ENCODE peak calls at places on chromosomes 2 and 18, in eight cellular contexts. Z, G, V, M, P, Y, I and L are unnamed samples.

GRCh38 chr18:23158884-23159820 is 23.9 kb downstream of the CABLES1 start:
- DNase-seq in M (no peak), Y (no peak), P (no peak), G (no peak), V (no peak), Z (no peak), I (no peak), L (no peak)

GRCh38 chr18:24609249-24609648 is 148.8 kb downstream of the HRH4 start:
- DNase-seq in V (no peak), M (no peak), G (no peak), P (no peak), I (no peak), Y (no peak), Z (no peak), L (no peak)

GRCh38 chr2:235611337-235611736 is 117.5 kb downstream of the AGAP1 start:
- DNase-seq in I (no peak), Y (no peak), V (no peak), M (no peak), G (no peak), Z (no peak), P (no peak), L (no peak)

GRCh38 chr2:210502997-210503621 is 26.6 kb upstream of the LANCL1 start:
- DNase-seq in M (no peak), I (peak), Y (peak), P (peak), G (peak), Z (peak), V (no peak), L (peak)

GRCh38 chr18:23963443-23964185 is 50.9 kb upstream of the TTC39C start:
- DNase-seq in M (no peak), Y (no peak), V (no peak), Z (no peak), I (no peak), G (peak), P (no peak), L (no peak)

GRCh38 chr2:232438951-232439757 is 16.8 kb upstream of the ALPI start:
- DNase-seq in P (no peak), Y (no peak), V (peak), Z (no peak), M (peak), G (peak), I (no peak), L (no peak)

GRCh38 chr2:120620025-120620793 is 115.5 kb upstream of the GLI2 start:
- DNase-seq in G (no peak), M (no peak), V (no peak), Z (no peak), Y (peak), P (no peak), I (no peak), L (no peak)

GRCh38 chr2:88868861-88869260 is 177.4 kb downstream of the RPIA start:
- DNase-seq in P (no peak), Z (no peak), G (no peak), Y (no peak), I (no peak), M (no peak), V (no peak), L (no peak)

GRCh38 chr18:57574866-57575265 is 11.6 kb downstream of the FECH start:
- DNase-seq in Y (no peak), G (no peak), Z (no peak), I (no peak), V (no peak), M (no peak), P (no peak), L (no peak)

GRCh38 chr2:109256921-109257320 is 127.9 kb downstream of the SH3RF3 start:
- DNase-seq in I (no peak), Z (no peak), Y (no peak), P (no peak), M (no peak), G (no peak), V (no peak), L (no peak)

GRCh38 chr2:144403940-144404339 is 116.0 kb downstream of the ZEB2 start:
- DNase-seq in Y (no peak), P (no peak), I (no peak), M (no peak), G (no peak), V (peak), Z (no peak), L (no peak)

GRCh38 chr2:225865468-225865867 is 466.0 kb downstream of the NYAP2 start:
- DNase-seq in M (no peak), V (no peak), Z (no peak), P (no peak), Y (no peak), I (no peak), G (no peak), L (no peak)

GRCh38 chr18:52995875-52996274 is 655.9 kb downstream of the DCC start:
- DNase-seq in I (no peak), P (no peak), Z (no peak), M (no peak), V (no peak), Y (no peak), G (no peak), L (no peak)

GRCh38 chr18:52991246-52991645 is 651.2 kb downstream of the DCC start:
- DNase-seq in Z (no peak), I (no peak), M (no peak), V (no peak), Y (no peak), G (no peak), P (no peak), L (no peak)

DNA sequence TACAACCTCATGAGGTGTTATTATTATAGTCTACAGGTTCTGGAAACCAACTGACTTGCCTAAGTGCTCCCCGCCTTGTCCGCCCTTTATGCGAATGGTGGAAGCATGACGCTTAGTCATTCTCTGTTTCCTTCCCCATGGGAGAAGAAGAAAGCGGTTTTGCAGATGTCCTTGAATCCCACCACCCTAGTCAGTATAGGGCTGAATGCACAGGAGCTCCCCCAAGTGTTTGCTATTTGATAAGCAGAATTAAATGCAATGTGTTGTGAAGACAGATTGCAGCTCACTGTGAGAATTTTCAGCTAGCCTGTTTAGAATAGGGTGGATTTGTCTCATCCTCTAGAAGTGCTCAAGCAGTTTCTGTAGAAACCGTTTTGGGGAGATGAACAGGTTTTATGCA is 652.0 kb downstream of the DCC start:
- DNase-seq in Z (no peak), I (no peak), M (no peak), G (no peak), P (no peak), V (no peak), Y (no peak), L (no peak)
- TF ChIP-seq CTCF in Z (peak), I (no peak), M (peak), G (no peak), P (no peak), V (peak), Y (no peak), L (peak)

GRCh38 chr2:40488101-40488598 is 36.3 kb upstream of the SLC8A1 start:
- DNase-seq in I (no peak), P (no peak), Z (no peak), V (no peak), M (no peak), Y (peak), G (no peak), L (no peak)
- TF ChIP-seq CTCF in I (no peak), P (peak), Z (peak), V (peak), M (peak), Y (peak), G (peak), L (no peak)

DNA sequence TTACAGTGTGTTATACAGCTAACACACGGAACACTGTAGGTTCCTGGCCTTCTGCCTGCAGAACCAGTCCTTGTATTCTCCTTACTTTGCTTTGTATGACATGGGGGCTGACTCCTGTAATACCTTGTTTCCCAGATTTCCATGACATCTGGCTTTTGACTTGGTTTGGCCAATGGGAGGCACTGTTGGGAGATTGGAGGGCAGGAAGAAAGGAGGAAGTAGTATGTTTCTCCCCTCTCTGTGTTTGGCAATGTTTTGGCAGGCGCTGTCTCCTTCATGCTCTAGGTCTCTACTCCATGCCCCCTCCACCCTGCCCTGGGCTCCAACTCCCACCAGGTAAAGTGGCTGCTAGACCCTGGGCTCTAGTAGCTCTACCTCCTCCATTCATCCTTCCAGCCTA is 331.1 kb upstream of the SLC14A2 start:
- DNase-seq in Y (no peak), I (no peak), G (no peak), Z (no peak), V (no peak), M (no peak), P (no peak), L (no peak)
- TF ChIP-seq CTCF in Y (no peak), I (no peak), G (no peak), Z (no peak), V (no peak), M (no peak), P (no peak), L (no peak)

DNA sequence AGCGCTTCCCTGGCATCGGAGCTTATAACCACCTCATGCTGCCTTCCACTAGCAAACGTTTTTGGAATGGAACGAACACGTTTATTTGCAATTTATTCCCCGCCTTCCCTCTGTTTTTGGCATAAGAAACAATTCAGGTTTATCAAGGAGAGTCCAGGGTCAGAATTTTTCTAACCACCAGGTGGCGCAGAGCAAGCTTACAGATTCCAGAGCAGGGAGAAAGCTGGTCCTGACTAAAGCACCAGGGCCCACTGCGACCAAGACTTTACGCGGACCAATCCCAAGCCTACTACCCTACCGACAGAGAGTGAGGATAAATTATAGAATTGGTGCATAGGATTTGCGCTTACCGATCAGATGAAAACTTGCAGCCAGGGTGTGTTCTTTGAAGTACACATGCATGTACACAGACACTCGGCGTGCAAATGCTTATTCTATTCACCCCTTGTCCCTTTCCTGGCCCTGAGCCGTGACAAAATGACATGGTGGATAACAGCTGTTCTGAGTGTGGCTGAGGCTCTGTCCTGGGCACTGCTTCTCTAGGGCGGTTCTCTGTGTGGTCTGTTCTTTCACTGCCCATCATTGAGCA is 34.7 kb downstream of the NAPG start:
- DNase-seq in Y (peak), I (peak), Z (peak), G (peak), M (peak), V (no peak), P (peak), L (peak)
- TF ChIP-seq CTCF in Y (peak), I (peak), Z (peak), G (peak), M (peak), V (peak), P (peak), L (peak)

DNA sequence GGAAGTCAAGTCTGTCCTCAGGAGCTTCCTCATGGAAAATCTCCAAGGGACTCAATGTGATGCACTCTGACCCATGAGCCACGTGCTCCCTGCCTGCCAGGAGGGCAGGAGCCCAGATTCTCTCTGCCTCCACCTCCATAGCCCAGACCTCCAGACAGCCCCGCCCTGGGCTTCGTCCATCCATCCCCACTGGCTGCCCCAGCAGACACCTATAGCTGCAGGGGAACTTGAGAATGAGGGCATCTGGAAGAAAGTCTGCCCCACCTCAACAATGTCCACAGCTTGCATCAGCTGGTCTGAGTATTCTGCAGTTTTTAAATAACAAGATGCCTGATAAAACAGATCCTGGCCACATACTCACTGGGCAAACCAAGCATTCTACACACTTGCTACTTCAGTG is 418.8 kb upstream of the SMIM21 start:
- DNase-seq in Z (no peak), V (no peak), I (no peak), P (no peak), G (no peak), Y (no peak), M (no peak), L (no peak)
- TF ChIP-seq CTCF in Z (no peak), V (no peak), I (no peak), P (no peak), G (no peak), Y (no peak), M (no peak), L (no peak)

GRCh38 chr2:15588329-15588919 is 3.2 kb upstream of the DDX1 start:
- DNase-seq in Z (peak), P (peak), I (peak), G (peak), V (no peak), Y (peak), M (no peak), L (peak)

GRCh38 chr2:15594291-15595256 is 2.9 kb downstream of the DDX1 start:
- DNase-seq in Y (no peak), G (no peak), V (no peak), I (no peak), P (no peak), M (no peak), Z (no peak), L (no peak)

GRCh38 chr2:15593327-15593705 is 1.6 kb downstream of the DDX1 start:
- DNase-seq in P (no peak), M (no peak), Z (no peak), V (no peak), I (no peak), Y (no peak), G (no peak), L (no peak)

GRCh38 chr2:15591373-15591691 is 336 bp upstream of the DDX1 start:
- DNase-seq in Y (no peak), M (no peak), G (no peak), P (no peak), V (no peak), Z (no peak), I (no peak), L (no peak)

GRCh38 chr2:15591692-15592463 is at the start of gene DDX1:
- DNase-seq in Z (peak), V (peak), Y (peak), I (peak), P (peak), M (peak), G (peak), L (peak)
- TF ChIP-seq CTCF in Z (peak), V (no peak), Y (no peak), I (no peak), P (no peak), M (no peak), G (no peak), L (no peak)

GRCh38 chr2:11809586-11810236 is 63.3 kb downstream of the LPIN1 start:
- DNase-seq in M (no peak), I (no peak), P (no peak), Z (no peak), Y (no peak), G (no peak), V (no peak), L (no peak)
- TF ChIP-seq CTCF in M (no peak), I (no peak), P (no peak), Z (no peak), Y (no peak), G (no peak), V (no peak), L (no peak)

GRCh38 chr2:28390241-28390856 is 2.3 kb upstream of the FOSL2 start:
- DNase-seq in M (peak), G (peak), P (peak), I (peak), V (peak), Y (peak), Z (peak), L (peak)
- TF ChIP-seq CTCF in M (no peak), G (no peak), P (peak), I (no peak), V (no peak), Y (no peak), Z (peak), L (no peak)

DNA sequence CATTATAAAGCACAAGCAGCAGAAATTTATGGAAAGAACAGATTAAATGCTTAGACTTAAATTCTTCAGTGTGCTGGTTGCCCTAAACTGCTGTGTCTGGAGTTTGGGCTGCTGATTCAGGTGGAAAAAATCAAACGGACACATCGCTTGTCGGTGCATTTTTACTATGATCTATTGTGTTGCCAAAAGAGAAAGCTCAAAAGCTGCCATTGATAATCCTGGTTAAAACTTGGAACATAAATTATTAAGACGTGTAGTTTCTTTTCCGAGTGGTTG is 263.3 kb downstream of the ATAD2B start:
- DNase-seq in P (no peak), V (no peak), Y (no peak), Z (no peak), G (no peak), M (no peak), I (no peak), L (no peak)
- TF ChIP-seq CTCF in P (no peak), V (no peak), Y (no peak), Z (no peak), G (no peak), M (no peak), I (no peak), L (no peak)

DNA sequence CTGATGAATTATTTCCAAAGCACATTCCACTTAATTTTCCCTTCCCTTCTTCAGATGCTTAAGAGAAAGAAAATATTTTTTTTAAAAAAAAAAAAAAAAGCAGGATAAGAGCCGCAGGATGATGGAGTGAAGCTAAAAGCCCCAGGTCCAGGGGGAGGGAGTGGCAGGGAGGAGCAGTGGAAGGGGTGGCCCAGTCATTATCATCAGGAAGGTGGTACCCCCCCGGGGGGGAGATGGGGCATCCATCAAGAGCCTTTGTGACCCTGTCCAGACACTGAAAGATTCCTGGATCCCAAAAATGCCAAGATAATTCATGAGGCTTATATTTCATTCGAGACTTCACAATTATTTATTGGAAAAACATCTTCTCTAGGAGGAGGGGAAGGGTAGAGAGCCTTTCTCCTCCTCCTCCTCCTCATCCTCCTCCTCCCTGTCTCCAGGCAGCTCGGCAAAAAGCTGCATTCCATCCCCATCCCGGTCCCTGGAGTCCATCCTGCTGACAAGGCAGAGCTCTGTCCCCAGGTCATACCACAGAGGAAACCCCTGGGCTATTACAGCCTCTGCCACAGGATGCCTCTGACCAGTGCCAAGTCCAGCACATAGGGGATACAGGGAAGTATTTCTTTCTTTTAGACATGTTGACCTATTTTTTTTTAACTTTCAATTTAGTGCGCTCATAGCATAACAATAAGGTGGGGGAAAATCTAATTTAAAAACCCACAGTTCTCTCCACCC is 125.3 kb downstream of the TWIST2 start:
- DNase-seq in Y (no peak), P (no peak), I (no peak), M (no peak), Z (no peak), V (no peak), G (no peak), L (no peak)
- TF ChIP-seq CTCF in Y (no peak), P (no peak), I (no peak), M (no peak), Z (no peak), V (no peak), G (no peak), L (no peak)